ENCODE peak calls at places on chromosomes 1 and 21, in seven cellular contexts. M is endothelial cell, Q is GM19239, I is progenitor cell of endocrine pancreas, W is RWPE1, D is NCI-H1048, K is dorsolateral prefrontal cortex. C is an unnamed sample.

GRCh38 chr1:94246692-94247145 is 9.3 kb upstream of the ARHGAP29 start:
- DNase-seq in M (no peak), Q (no peak), I (no peak), W (no peak), D (no peak), K (no peak), C (no peak)

GRCh38 chr1:228246216-228246900 is 38.5 kb downstream of the OBSCN start:
- DNase-seq in M (no peak), Q (no peak), I (no peak), W (no peak), D (no peak), K (no peak), C (no peak)

GRCh38 chr1:95604784-95605183 is 370.8 kb downstream of the RWDD3 start:
- DNase-seq in M (no peak), Q (no peak), I (no peak), W (no peak), D (no peak), K (no peak), C (no peak)

GRCh38 chr1:245948786-245949185 is 558.3 kb downstream of the SMYD3 start:
- DNase-seq in M (no peak), Q (no peak), I (no peak), W (no peak), D (no peak), K (no peak), C (no peak)

GRCh38 chr1:204377800-204378608 is 18.3 kb upstream of the PLEKHA6 start:
- DNase-seq in M (peak), Q (peak), I (peak), W (peak), D (no peak), K (no peak), C (no peak)

GRCh38 chr1:89633103-89633744 is at the start of gene LRRC8C:
- DNase-seq in M (peak), Q (peak), I (peak), W (peak), D (peak), K (peak), C (no peak)

GRCh38 chr1:213327318-213327667 is 276.3 kb downstream of the RPS6KC1 start:
- DNase-seq in M (no peak), Q (no peak), I (no peak), W (no peak), D (no peak), K (no peak), C (peak)

GRCh38 chr1:155186266-155186954 is 12.8 kb downstream of the TRIM46 start:
- DNase-seq in M (no peak), Q (no peak), I (no peak), W (no peak), D (no peak), K (no peak), C (no peak)

GRCh38 chr1:38207275-38207674 is 160.7 kb upstream of the POU3F1 start:
- DNase-seq in M (no peak), Q (no peak), I (no peak), W (no peak), D (no peak), K (no peak), C (no peak)

GRCh38 chr1:30320581-30320890 is 402.8 kb downstream of the MATN1 start:
- DNase-seq in M (no peak), Q (no peak), I (no peak), W (no peak), D (no peak), K (no peak), C (no peak)

GRCh38 chr1:69441496-69441895 is 126.2 kb upstream of the LRRC7 start:
- DNase-seq in M (no peak), Q (no peak), I (no peak), W (no peak), D (no peak), K (no peak), C (no peak)

GRCh38 chr1:159071970-159072582 is 4.5 kb downstream of the AIM2 start:
- DNase-seq in M (peak), Q (no peak), I (no peak), W (peak), D (peak), K (no peak), C (peak)

GRCh38 chr1:67752306-67752705 is 67.3 kb downstream of the GADD45A start:
- DNase-seq in M (no peak), Q (no peak), I (no peak), W (peak), D (no peak), K (no peak), C (no peak)

GRCh38 chr1:79044974-79045650 is 38.6 kb upstream of the ADGRL4 start:
- DNase-seq in M (peak), Q (no peak), I (no peak), W (no peak), D (no peak), K (no peak), C (no peak)

GRCh38 chr1:8082945-8083344 is 56.8 kb upstream of the ERRFI1 start:
- DNase-seq in M (no peak), Q (no peak), I (no peak), W (no peak), D (no peak), K (no peak), C (peak)

GRCh38 chr21:26210614-26211013 is 40.0 kb upstream of the APP start:
- DNase-seq in M (no peak), Q (no peak), I (no peak), W (no peak), D (no peak), K (no peak), C (no peak)

GRCh38 chr21:38819719-38820147 is 14.0 kb downstream of the ETS2 start:
- DNase-seq in M (no peak), Q (no peak), I (no peak), W (peak), D (no peak), K (no peak), C (no peak)

GRCh38 chr1:40857737-40858136 is 4.4 kb downstream of the CITED4 start:
- DNase-seq in M (no peak), Q (no peak), I (no peak), W (no peak), D (no peak), K (no peak), C (no peak)

GRCh38 chr1:193884848-193885558 is 698.6 kb upstream of the B3GALT2 start:
- DNase-seq in M (no peak), Q (no peak), I (no peak), W (no peak), D (no peak), K (no peak), C (no peak)

GRCh38 chr1:118116401-118116800 is 68.6 kb downstream of the SPAG17 start:
- DNase-seq in M (no peak), Q (no peak), I (no peak), W (no peak), D (no peak), K (no peak), C (no peak)

GRCh38 chr1:30778156-30778978 is 20.8 kb upstream of the LAPTM5 start:
- DNase-seq in M (no peak), Q (no peak), I (no peak), W (peak), D (peak), K (peak), C (peak)

C was measured in skeletal muscle cell.